ENCODE peak calls at places on chromosomes 12 and 14, in eight cellular contexts. J is CMK, M is iris pigment epithelial cell, K is GM04504, Z is stomach, D is GM10248, R is GM23248, G is GM12865. A is an unnamed sample.
A peak's percentile ranks its signal among the peaks of the same experiment; 100 is the strongest.

GRCh38 chr14:44531648-44532047 is 24.6 kb upstream of the FSCB start:
- DNase-seq in Z (no peak), R (no peak), M (no peak), K (no peak), G (no peak), J (no peak), D (no peak), A (no peak)

GRCh38 chr12:52141875-52142274 is 49.9 kb downstream of the KRT80 start:
- DNase-seq in G (no peak), Z (no peak), D (no peak), M (no peak), R (no peak), K (no peak), J (no peak), A (no peak)

GRCh38 chr12:12528361-12529092 is 34.1 kb downstream of the DUSP16 start:
- DNase-seq in G (no peak), K (no peak), J (no peak), Z (no peak), R (no peak), M (no peak), D (no peak), A (no peak)

GRCh38 chr12:52740591-52740990 is 36.6 kb downstream of the KRT76 start:
- DNase-seq in D (no peak), K (no peak), Z (no peak), J (no peak), G (no peak), R (no peak), M (peak; percentile 15), A (no peak)

GRCh38 chr12:88643685-88644084 is 63.4 kb upstream of the KITLG start:
- DNase-seq in R (peak; percentile 45), K (peak; percentile 56), Z (no peak), D (no peak), M (peak; percentile 50), G (no peak), J (no peak), A (peak; percentile 20)

GRCh38 chr12:123379391-123379790 is 4.5 kb upstream of the KMT5A start:
- DNase-seq in G (no peak), Z (no peak), K (no peak), M (no peak), D (no peak), R (no peak), J (no peak), A (no peak)

GRCh38 chr12:94304566-94305061 is 155.1 kb downstream of the CEP83 start:
- DNase-seq in R (peak; percentile 50), D (no peak), J (no peak), K (no peak), Z (no peak), M (peak; percentile 82), G (no peak), A (peak; percentile 48)

GRCh38 chr12:118743896-118744700 is 237.2 kb upstream of the SRRM4 start:
- DNase-seq in G (no peak), M (no peak), R (no peak), Z (no peak), D (no peak), K (no peak), J (no peak), A (no peak)

GRCh38 chr14:64724578-64724930 is 20.3 kb downstream of the PLEKHG3 start:
- DNase-seq in D (no peak), R (no peak), Z (no peak), K (no peak), G (no peak), J (no peak), M (no peak), A (no peak)